ENCODE peak calls at places on chromosomes 4 and X, in nine cellular contexts. D is substantia nigra; V is heart right ventricle; L is brain microvascular endothelial cell; R is astrocyte; Q is RWPE1; Y is CD4-positive, CD25-positive, alpha-beta regulatory T cell; G is CD4-positive, alpha-beta T cell; Z is GM23248. O is an unnamed sample.

GRCh38 chrX:72247206-72247944 is 8.5 kb upstream of the ERCC6L start:
- DNase-seq in D (no peak), V (peak), L (no peak), R (no peak), Q (no peak), Y (no peak), G (no peak), Z (no peak), O (no peak)

GRCh38 chr4:74840931-74841330 is 46.6 kb upstream of the BTC start:
- DNase-seq in D (no peak), V (no peak), L (no peak), R (no peak), Q (no peak), Y (no peak), G (no peak), Z (no peak), O (no peak)

GRCh38 chr4:7068279-7068842 is 497 bp upstream of the GRPEL1 start:
- DNase-seq in D (no peak), V (no peak), L (no peak), R (no peak), Q (no peak), Y (no peak), G (no peak), Z (no peak), O (no peak)

GRCh38 chr4:8746523-8747466 is 124.8 kb downstream of the HMX1 start:
- DNase-seq in D (no peak), V (no peak), L (no peak), R (no peak), Q (no peak), Y (no peak), G (no peak), Z (no peak), O (no peak)

GRCh38 chr4:84634961-84635360 is 52.0 kb downstream of the CDS1 start:
- DNase-seq in D (no peak), V (no peak), L (no peak), R (no peak), Q (peak), Y (no peak), G (no peak), Z (no peak), O (no peak)

GRCh38 chr4:77636902-77637301 is 31.3 kb downstream of the CXCL13 start:
- DNase-seq in D (no peak), V (no peak), L (peak), R (peak), Q (peak), Y (no peak), G (no peak), Z (peak), O (no peak)

GRCh38 chrX:112888916-112889315 is 48.3 kb upstream of the AMOT start:
- DNase-seq in D (no peak), V (peak), L (no peak), R (no peak), Q (no peak), Y (no peak), G (no peak), Z (no peak), O (no peak)

GRCh38 chr4:57184378-57185031 is 74.3 kb upstream of the IGFBP7 start:
- DNase-seq in D (no peak), V (no peak), L (no peak), R (peak), Q (no peak), Y (no peak), G (no peak), Z (no peak), O (peak)

GRCh38 chr4:151013944-151014343 is 1.1 kb downstream of the LRBA start:
- DNase-seq in D (no peak), V (no peak), L (no peak), R (no peak), Q (no peak), Y (no peak), G (no peak), Z (peak), O (no peak)

GRCh38 chrX:39550795-39551361 is 546.9 kb downstream of the BCOR start:
- DNase-seq in D (no peak), V (no peak), L (no peak), R (no peak), Q (no peak), Y (no peak), G (no peak), Z (peak), O (no peak)

GRCh38 chr4:169791527-169792156 is 33.9 kb upstream of the HPF1 start:
- DNase-seq in D (peak), V (peak), L (peak), R (peak), Q (peak), Y (no peak), G (no peak), Z (peak), O (peak)

GRCh38 chr4:8607603-8608481 is 15.3 kb downstream of the CPZ start:
- DNase-seq in D (no peak), V (no peak), L (no peak), R (no peak), Q (peak), Y (peak), G (peak), Z (peak), O (no peak)

GRCh38 chrX:30659421-30659820 is 6.2 kb downstream of the GK start:
- DNase-seq in D (no peak), V (no peak), L (peak), R (peak), Q (peak), Y (peak), G (no peak), Z (peak), O (no peak)

GRCh38 chr4:48315728-48316630 is 25.4 kb upstream of the SLAIN2 start:
- DNase-seq in D (no peak), V (peak), L (peak), R (peak), Q (peak), Y (peak), G (no peak), Z (peak), O (no peak)

GRCh38 chrX:46203115-46203514 is 342.1 kb downstream of the ZNF674 start:
- DNase-seq in D (no peak), V (no peak), L (no peak), R (peak), Q (no peak), Y (no peak), G (no peak), Z (no peak), O (no peak)

GRCh38 chrX:69258893-69259292 is 93.6 kb upstream of the PJA1 start:
- DNase-seq in D (no peak), V (no peak), L (no peak), R (no peak), Q (no peak), Y (no peak), G (no peak), Z (no peak), O (no peak)

GRCh38 chr4:78552398-78553396 is 1.1 kb downstream of the ANXA3 start:
- DNase-seq in D (no peak), V (no peak), L (no peak), R (peak), Q (peak), Y (no peak), G (no peak), Z (no peak), O (no peak)

GRCh38 chrX:46582964-46583363 is 9.4 kb downstream of the CHST7 start:
- DNase-seq in D (no peak), V (no peak), L (peak), R (peak), Q (peak), Y (no peak), G (no peak), Z (peak), O (no peak)

GRCh38 chr4:104941661-104942062 is 205.0 kb upstream of the TET2 start:
- DNase-seq in D (no peak), V (no peak), L (no peak), R (peak), Q (peak), Y (no peak), G (no peak), Z (no peak), O (no peak)

GRCh38 chr4:168021666-168022065 is 70.7 kb upstream of the ANXA10 start:
- DNase-seq in D (no peak), V (no peak), L (peak), R (peak), Q (peak), Y (no peak), G (no peak), Z (no peak), O (no peak)

GRCh38 chrX:55451990-55452824 is at the start of gene MAGEH1:
- DNase-seq in D (peak), V (peak), L (peak), R (peak), Q (peak), Y (peak), G (peak), Z (peak), O (peak)

GRCh38 chrX:72046447-72046846 is 85.3 kb downstream of the RTL5 start:
- DNase-seq in D (no peak), V (no peak), L (no peak), R (peak), Q (no peak), Y (no peak), G (no peak), Z (no peak), O (no peak)

GRCh38 chrX:81168391-81168790 is 33.3 kb downstream of the HMGN5 start:
- DNase-seq in D (no peak), V (no peak), L (no peak), R (no peak), Q (no peak), Y (no peak), G (no peak), Z (no peak), O (no peak)

GRCh38 chr4:128700659-128701350 is 108.7 kb upstream of the JADE1 start:
- DNase-seq in D (no peak), V (no peak), L (no peak), R (peak), Q (no peak), Y (no peak), G (no peak), Z (peak), O (no peak)

GRCh38 chrX:28613558-28613957 is 26.3 kb downstream of the IL1RAPL1 start:
- DNase-seq in D (no peak), V (no peak), L (no peak), R (no peak), Q (no peak), Y (no peak), G (no peak), Z (no peak), O (no peak)

GRCh38 chrX:124393238-124393637 is 46.9 kb downstream of the SH2D1A start:
- DNase-seq in D (no peak), V (no peak), L (no peak), R (no peak), Q (no peak), Y (no peak), G (no peak), Z (no peak), O (no peak)

GRCh38 chrX:106718709-106719108 is 7.8 kb upstream of the RNF128 start:
- DNase-seq in D (no peak), V (no peak), L (no peak), R (no peak), Q (no peak), Y (no peak), G (no peak), Z (no peak), O (no peak)

GRCh38 chr4:80173387-80173786 is 23.9 kb upstream of the PRDM8 start:
- DNase-seq in D (no peak), V (no peak), L (peak), R (peak), Q (peak), Y (peak), G (peak), Z (peak), O (no peak)

GRCh38 chr4:135186002-135186401 is 984.4 kb upstream of the PABPC4L start:
- DNase-seq in D (no peak), V (no peak), L (no peak), R (no peak), Q (no peak), Y (no peak), G (no peak), Z (no peak), O (no peak)

GRCh38 chr4:36260714-36261113 is 16.4 kb upstream of the ARAP2 start:
- DNase-seq in D (no peak), V (no peak), L (no peak), R (no peak), Q (no peak), Y (no peak), G (no peak), Z (no peak), O (peak)

GRCh38 chrX:40084471-40084870 is 13.3 kb downstream of the BCOR start:
- DNase-seq in D (no peak), V (no peak), L (no peak), R (no peak), Q (no peak), Y (no peak), G (no peak), Z (no peak), O (no peak)

GRCh38 chr4:157226601-157227000 is 6.1 kb downstream of the GRIA2 start:
- DNase-seq in D (no peak), V (no peak), L (no peak), R (no peak), Q (no peak), Y (no peak), G (no peak), Z (no peak), O (no peak)

GRCh38 chrX:5916945-5917344 is 311.7 kb downstream of the NLGN4X start:
- DNase-seq in D (no peak), V (no peak), L (no peak), R (no peak), Q (no peak), Y (no peak), G (no peak), Z (no peak), O (no peak)

GRCh38 chrX:140712413-140713173 is 3.0 kb downstream of the LINC00632 start:
- DNase-seq in D (peak), V (peak), L (peak), R (peak), Q (no peak), Y (no peak), G (peak), Z (peak), O (peak)

GRCh38 chrX:44947995-44948394 is 75.0 kb downstream of the KDM6A start:
- DNase-seq in D (no peak), V (no peak), L (no peak), R (no peak), Q (no peak), Y (no peak), G (no peak), Z (no peak), O (no peak)
- H3K27ac ChIP-seq in D (no peak), V (no peak), L (no peak), R (no peak), Q (no peak), Y (no peak), G (no peak), Z (no peak), O (no peak)

GRCh38 chrX:130172127-130172834 is 519 bp downstream of the RAB33A start:
- DNase-seq in D (peak), V (no peak), L (no peak), R (no peak), Q (no peak), Y (no peak), G (no peak), Z (no peak), O (no peak)
- H3K27ac ChIP-seq in D (peak), V (peak), L (no peak), R (no peak), Q (no peak), Y (peak), G (peak), Z (peak), O (peak)

GRCh38 chr4:41143721-41144379 is 70.5 kb downstream of the APBB2 start:
- DNase-seq in D (no peak), V (no peak), L (no peak), R (no peak), Q (no peak), Y (no peak), G (no peak), Z (peak), O (no peak)
- H3K27ac ChIP-seq in D (peak), V (peak), L (peak), R (peak), Q (no peak), Y (no peak), G (no peak), Z (peak), O (peak)

GRCh38 chr4:26530094-26530493 is 39.8 kb upstream of the CCKAR start:
- DNase-seq in D (no peak), V (no peak), L (no peak), R (no peak), Q (no peak), Y (no peak), G (no peak), Z (no peak), O (no peak)
- H3K27ac ChIP-seq in D (no peak), V (no peak), L (no peak), R (no peak), Q (no peak), Y (no peak), G (no peak), Z (no peak), O (no peak)

GRCh38 chr4:109916003-109916399 is 3.3 kb downstream of the EGF start:
- DNase-seq in D (no peak), V (no peak), L (no peak), R (no peak), Q (no peak), Y (no peak), G (no peak), Z (no peak), O (no peak)
- H3K27ac ChIP-seq in D (no peak), V (no peak), L (no peak), R (no peak), Q (no peak), Y (no peak), G (no peak), Z (no peak), O (no peak)

DNA sequence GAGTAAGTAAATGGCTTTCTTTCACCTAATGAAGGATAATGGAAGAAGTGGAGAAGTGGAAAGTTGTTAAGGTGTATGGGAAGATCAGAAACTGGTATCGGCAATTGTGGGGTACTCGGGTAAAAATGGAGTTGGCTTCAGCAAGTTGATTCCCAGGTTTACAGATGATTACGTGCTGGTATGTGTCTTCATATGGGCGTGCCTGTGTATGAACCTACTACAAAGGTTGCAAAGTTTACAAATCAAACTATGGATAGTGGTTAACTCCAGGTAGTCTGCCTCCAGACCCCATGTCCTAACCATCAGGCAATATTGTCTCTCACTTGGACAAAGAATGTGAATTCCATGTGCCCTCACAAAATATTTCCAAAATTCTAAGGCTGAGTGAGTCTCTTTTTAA is 778 bp downstream of the TLR3 start:
- DNase-seq in D (no peak), V (no peak), L (no peak), R (no peak), Q (no peak), Y (no peak), G (no peak), Z (no peak), O (no peak)
- H3K27ac ChIP-seq in D (no peak), V (no peak), L (no peak), R (no peak), Q (no peak), Y (no peak), G (no peak), Z (no peak), O (peak)

GRCh38 chr4:40526741-40527140 is 102.9 kb downstream of the RBM47 start:
- DNase-seq in D (no peak), V (no peak), L (no peak), R (no peak), Q (no peak), Y (no peak), G (no peak), Z (no peak), O (no peak)

GRCh38 chr4:40524642-40525041 is 105.0 kb downstream of the RBM47 start:
- DNase-seq in D (no peak), V (peak), L (no peak), R (peak), Q (no peak), Y (no peak), G (no peak), Z (no peak), O (no peak)

GRCh38 chr4:40523581-40523980 is 106.1 kb downstream of the RBM47 start:
- DNase-seq in D (no peak), V (no peak), L (no peak), R (no peak), Q (no peak), Y (no peak), G (no peak), Z (no peak), O (no peak)

GRCh38 chr4:40521957-40522356 is 107.7 kb downstream of the RBM47 start:
- DNase-seq in D (no peak), V (no peak), L (no peak), R (no peak), Q (no peak), Y (no peak), G (no peak), Z (no peak), O (no peak)

DNA sequence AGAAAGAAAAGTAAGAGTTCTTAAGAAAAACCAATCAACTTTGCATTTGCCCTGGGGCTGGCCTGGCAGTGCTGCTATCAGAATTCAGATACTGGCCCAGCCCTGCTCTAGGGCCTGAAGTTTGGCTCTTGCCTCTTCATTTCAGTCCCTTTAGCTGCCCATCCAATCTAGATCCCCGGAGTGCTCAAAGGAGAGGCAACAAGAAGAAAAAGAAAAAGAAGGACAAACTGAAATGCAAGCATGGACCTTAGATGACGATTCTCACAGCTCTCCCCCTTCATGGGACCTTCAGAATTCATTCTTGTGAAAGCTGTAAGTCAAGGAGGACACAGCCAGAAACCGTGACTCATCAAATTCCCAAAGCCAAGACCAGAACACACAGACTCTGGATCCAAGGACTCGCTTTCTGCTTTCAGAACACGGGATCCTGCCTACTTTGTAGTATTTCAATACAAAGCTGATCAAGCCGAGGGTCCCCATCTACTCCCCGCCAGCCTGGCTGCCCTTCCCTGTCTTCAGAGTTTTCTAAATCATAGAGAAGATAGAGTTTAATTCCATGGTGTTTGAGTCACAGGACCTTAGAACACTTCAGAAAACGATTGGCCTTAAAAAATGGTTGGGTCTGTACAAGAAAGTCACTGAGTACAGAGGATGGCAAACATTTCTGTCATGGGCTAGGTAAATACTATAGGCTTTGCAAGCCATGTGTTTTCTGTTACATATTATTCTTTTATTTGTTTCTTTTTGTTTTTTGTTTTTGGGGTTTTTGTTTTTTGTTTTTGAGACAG is 103.7 kb downstream of the RBM47 start:
- DNase-seq in D (no peak), V (peak), L (peak), R (peak), Q (peak), Y (no peak), G (no peak), Z (peak), O (no peak)
- H3K27ac ChIP-seq in D (no peak), V (peak), L (no peak), R (peak), Q (peak), Y (no peak), G (no peak), Z (peak), O (no peak)

GRCh38 chrX:100647739-100648138 is 3.7 kb downstream of the SRPX2 start:
- DNase-seq in D (no peak), V (no peak), L (no peak), R (peak), Q (no peak), Y (no peak), G (no peak), Z (peak), O (no peak)
- H3K27ac ChIP-seq in D (no peak), V (peak), L (peak), R (peak), Q (no peak), Y (no peak), G (no peak), Z (peak), O (no peak)

DNA sequence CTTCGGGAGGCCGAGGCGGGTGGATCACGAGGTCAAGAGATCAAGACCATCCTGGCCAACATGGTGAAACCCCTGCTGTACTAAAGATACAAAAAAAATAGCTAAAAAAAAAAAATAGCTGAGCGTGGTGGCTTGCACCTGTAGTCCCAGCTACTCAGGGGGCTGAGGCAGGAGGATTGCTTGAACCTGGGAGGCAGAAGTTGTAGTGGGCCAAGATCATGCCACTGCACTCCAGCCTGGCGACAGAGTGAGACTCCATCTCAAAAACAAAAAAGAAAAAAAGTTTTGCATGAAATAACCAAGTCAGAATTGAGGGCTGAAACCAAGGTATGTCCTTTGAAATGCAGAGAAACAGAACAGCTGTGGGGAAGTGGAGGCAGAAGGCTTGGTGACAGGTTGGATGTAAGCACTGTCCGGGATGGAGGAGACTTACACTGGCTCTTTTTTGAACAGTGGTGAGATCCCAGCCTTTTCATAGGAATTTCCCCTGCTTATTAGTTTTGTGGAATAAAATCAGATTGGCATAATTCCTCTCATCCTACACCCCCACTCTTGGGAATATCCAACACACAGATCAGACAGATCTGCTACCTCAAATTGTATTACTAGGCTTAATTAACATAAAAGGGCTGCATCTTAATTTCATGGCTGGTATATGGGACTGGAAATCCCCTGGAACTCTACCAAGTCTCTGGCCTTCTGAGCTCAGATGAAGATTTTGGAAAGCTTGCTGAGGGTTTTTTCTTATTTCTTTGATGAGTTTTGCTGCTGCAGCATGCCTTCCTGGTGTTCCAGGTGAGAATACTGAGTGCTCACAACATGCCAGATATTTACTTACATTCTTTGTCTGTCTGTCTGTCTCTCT is 18.8 kb upstream of the C4orf36 start:
- DNase-seq in D (no peak), V (no peak), L (no peak), R (peak), Q (no peak), Y (no peak), G (no peak), Z (peak), O (no peak)
- H3K27ac ChIP-seq in D (no peak), V (no peak), L (no peak), R (no peak), Q (no peak), Y (no peak), G (no peak), Z (no peak), O (no peak)